ENCODE peak calls at places on chromosomes 5 and 9, in four cellular contexts. Z is endodermal cell, P is uterus, B is NCI-H1436. C is an unnamed sample.

GRCh38 chr5:111347021-111347420 is 122.8 kb downstream of the CAMK4 start:
- DNase-seq in Z (no peak), P (no peak), B (no peak), C (no peak)

GRCh38 chr5:150654181-150654580 is 6.9 kb upstream of the MYOZ3 start:
- DNase-seq in Z (no peak), P (no peak), B (no peak), C (no peak)

GRCh38 chr5:90421136-90421535 is 11.6 kb upstream of the CETN3 start:
- DNase-seq in Z (peak), P (no peak), B (no peak), C (no peak)

GRCh38 chr5:123344819-123345426 is 78.3 kb downstream of the CEP120 start:
- DNase-seq in Z (peak), P (peak), B (peak), C (no peak)

GRCh38 chr5:73183000-73183399 is 10.0 kb downstream of the TMEM174 start:
- DNase-seq in Z (no peak), P (no peak), B (no peak), C (no peak)

GRCh38 chr5:179806250-179807045 is at the start of gene MGAT4B:
- DNase-seq in Z (peak), P (peak), B (peak), C (peak)

GRCh38 chr5:78758169-78758839 is 109.7 kb upstream of the LHFPL2 start:
- DNase-seq in Z (no peak), P (no peak), B (no peak), C (no peak)

GRCh38 chr9:136613824-136614371 is 48.8 kb upstream of the EGFL7 start:
- DNase-seq in Z (no peak), P (no peak), B (no peak), C (no peak)

GRCh38 chr5:66974256-66974655 is 222.3 kb downstream of the CD180 start:
- DNase-seq in Z (no peak), P (no peak), B (no peak), C (no peak)

GRCh38 chr5:165138261-165138660 is 1632.8 kb downstream of the MAT2B start:
- DNase-seq in Z (no peak), P (no peak), B (no peak), C (no peak)

GRCh38 chr9:104881991-104882555 is 45.9 kb downstream of the ABCA1 start:
- DNase-seq in Z (no peak), P (no peak), B (no peak), C (no peak)